ENCODE peak calls at places on chromosomes 6 and 20, in six cellular contexts. S, J, F, E, X and I are unnamed samples.

GRCh38 chr6:33279971-33280511 is 3.1 kb downstream of the B3GALT4 start:
- DNase-seq in S (peak), J (peak), F (no peak), E (no peak), X (no peak), I (peak)

GRCh38 chr20:40390654-40391053 is 298.4 kb downstream of the MAFB start:
- DNase-seq in S (no peak), J (no peak), F (no peak), E (no peak), X (no peak), I (peak)

GRCh38 chr6:90294989-90295853 is 1.4 kb downstream of the BACH2 start:
- DNase-seq in S (peak), J (no peak), F (no peak), E (peak), X (no peak), I (peak)

GRCh38 chr20:52768649-52769048 is 203.5 kb upstream of the TSHZ2 start:
- DNase-seq in S (no peak), J (no peak), F (no peak), E (no peak), X (no peak), I (no peak)

GRCh38 chr6:14706378-14706929 is 539.4 kb upstream of the JARID2 start:
- DNase-seq in S (peak), J (peak), F (peak), E (peak), X (no peak), I (no peak)

GRCh38 chr20:45629496-45630100 is at the start of gene WFDC10A:
- DNase-seq in S (peak), J (peak), F (no peak), E (peak), X (no peak), I (peak)

GRCh38 chr6:158503222-158503621 is 56.7 kb upstream of the TMEM181 start:
- DNase-seq in S (no peak), J (no peak), F (no peak), E (no peak), X (no peak), I (no peak)

GRCh38 chr6:71468841-71469750 is 180.5 kb downstream of the OGFRL1 start:
- DNase-seq in S (no peak), J (no peak), F (no peak), E (no peak), X (no peak), I (peak)

GRCh38 chr6:4670295-4670694 is 105.9 kb upstream of the CDYL start:
- DNase-seq in S (no peak), J (no peak), F (no peak), E (no peak), X (no peak), I (no peak)

GRCh38 chr6:157023958-157024357 is 246.8 kb downstream of the ARID1B start:
- DNase-seq in S (no peak), J (no peak), F (no peak), E (no peak), X (no peak), I (no peak)

GRCh38 chr6:36962874-36963273 is 8.3 kb downstream of the PI16 start:
- DNase-seq in S (peak), J (no peak), F (no peak), E (peak), X (no peak), I (no peak)

GRCh38 chr20:22775256-22775655 is 190.9 kb upstream of the FOXA2 start:
- DNase-seq in S (no peak), J (no peak), F (no peak), E (no peak), X (no peak), I (no peak)

GRCh38 chr6:63502165-63502564 is 70.1 kb upstream of the LOC128125822 start:
- DNase-seq in S (no peak), J (no peak), F (no peak), E (no peak), X (no peak), I (no peak)

GRCh38 chr20:19867940-19868371 is 109.9 kb downstream of the RIN2 start:
- DNase-seq in S (no peak), J (no peak), F (no peak), E (peak), X (no peak), I (no peak)

GRCh38 chr20:59300341-59301081 is at the start of gene EDN3:
- DNase-seq in S (peak), J (no peak), F (no peak), E (peak), X (no peak), I (no peak)

GRCh38 chr6:160300076-160300695 is 41.6 kb upstream of the SLC22A2 start:
- DNase-seq in S (no peak), J (no peak), F (no peak), E (peak), X (no peak), I (peak)

GRCh38 chr6:79513111-79513510 is 24.1 kb downstream of the LCA5 start:
- DNase-seq in S (no peak), J (no peak), F (no peak), E (no peak), X (no peak), I (no peak)

GRCh38 chr6:140572129-140572528 is 1197.7 kb upstream of the CITED2 start:
- DNase-seq in S (no peak), J (no peak), F (no peak), E (no peak), X (no peak), I (no peak)